ENCODE peak calls at places on chromosomes 11 and 22, in seven cellular contexts. N is tibial nerve, H is body of pancreas, C is substantia nigra, S is adrenal gland, V is heart left ventricle, Q is OCI-LY7. T is an unnamed sample.

GRCh38 chr11:58316142-58316541 is 42.7 kb downstream of the OR5B17 start:
- DNase-seq in N (no peak), H (no peak), S (no peak), C (no peak), Q (no peak), V (no peak), T (no peak)

GRCh38 chr11:56968524-56968923 is 20.2 kb upstream of the OR5AK2 start:
- DNase-seq in C (no peak), H (no peak), S (no peak), V (no peak), Q (no peak), N (no peak), T (no peak)

GRCh38 chr11:12674571-12674935 is 332 bp downstream of the TEAD1 start:
- DNase-seq in V (peak), H (no peak), Q (peak), S (no peak), C (no peak), N (no peak), T (no peak)

GRCh38 chr22:26516503-26516902 is 4.2 kb upstream of the TFIP11 start:
- DNase-seq in S (no peak), C (no peak), Q (no peak), V (no peak), N (no peak), H (peak), T (no peak)

GRCh38 chr22:26429458-26430238 is 588 bp downstream of the ASPHD2 start:
- DNase-seq in S (no peak), H (no peak), C (no peak), Q (peak), V (no peak), N (no peak), T (no peak)

GRCh38 chr11:81707881-81708280 is 1025.8 kb downstream of the FAM181B start:
- DNase-seq in V (no peak), Q (no peak), H (no peak), S (no peak), C (no peak), N (no peak), T (peak)

GRCh38 chr22:42820075-42820763 is 36.9 kb downstream of the ARFGAP3 start:
- DNase-seq in H (no peak), V (no peak), N (no peak), C (no peak), S (peak), Q (peak), T (no peak)

GRCh38 chr11:11252403-11252802 is 100.6 kb downstream of the CSNK2A3 start:
- DNase-seq in C (no peak), N (no peak), S (no peak), V (no peak), H (no peak), Q (peak), T (no peak)

GRCh38 chr22:17954860-17955587 is 69.3 kb downstream of the MICAL3 start:
- DNase-seq in N (no peak), S (peak), V (no peak), Q (no peak), H (no peak), C (no peak), T (no peak)

GRCh38 chr11:108853864-108854263 is 189.0 kb downstream of the DDX10 start:
- DNase-seq in Q (peak), H (no peak), C (no peak), V (no peak), N (no peak), S (peak), T (no peak)

GRCh38 chr11:111444040-111444439 is 65.0 kb upstream of the POU2AF1 start:
- DNase-seq in S (no peak), H (no peak), N (no peak), Q (no peak), C (no peak), V (no peak), T (no peak)

GRCh38 chr11:61554172-61554988 is 26.5 kb downstream of the SYT7 start:
- DNase-seq in Q (no peak), V (no peak), C (no peak), S (no peak), N (no peak), H (no peak), T (no peak)

GRCh38 chr11:32451808-32452207 is 16.5 kb upstream of the WT1 start:
- DNase-seq in C (no peak), H (no peak), S (no peak), V (no peak), N (no peak), Q (no peak), T (no peak)

GRCh38 chr11:94968334-94968958 is 4.9 kb downstream of the CWC15 start:
- DNase-seq in C (no peak), N (no peak), H (no peak), Q (peak), V (no peak), S (no peak), T (no peak)

GRCh38 chr11:70727021-70727420 is 328.7 kb downstream of the CTTN start:
- DNase-seq in V (no peak), S (no peak), Q (no peak), N (no peak), C (no peak), H (no peak), T (no peak)

GRCh38 chr11:3119141-3119821 is 45.8 kb downstream of the OSBPL5 start:
- DNase-seq in H (no peak), V (no peak), Q (no peak), C (no peak), S (no peak), N (no peak), T (no peak)

GRCh38 chr11:84249344-84250135 is 963.4 kb upstream of the CCDC90B start:
- DNase-seq in S (no peak), Q (no peak), C (no peak), N (no peak), V (no peak), H (no peak), T (no peak)

GRCh38 chr11:112555491-112556364 is 295.1 kb upstream of the PLET1 start:
- DNase-seq in H (peak), V (peak), C (peak), S (peak), Q (peak), N (peak), T (peak)

DNA sequence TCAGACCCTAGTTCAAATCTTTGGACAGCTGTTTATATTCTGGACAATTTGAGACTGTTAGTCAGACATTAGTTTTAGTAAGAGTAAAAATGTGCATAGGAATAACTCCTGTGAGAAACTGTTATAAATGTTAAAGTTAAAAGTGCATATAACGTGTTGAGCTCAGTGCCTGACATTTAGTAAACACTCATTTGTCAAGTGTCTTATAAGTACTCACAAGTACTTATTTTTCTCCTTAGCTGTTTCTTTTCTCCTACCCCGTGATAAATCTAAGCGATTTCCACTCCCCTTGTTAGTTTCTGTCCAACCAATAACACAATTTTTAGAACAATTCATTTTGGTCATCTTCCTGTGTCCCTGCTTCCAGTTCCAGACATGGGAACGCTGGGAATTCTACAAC is 59.3 kb downstream of the LRRC4C start:
- DNase-seq in C (no peak), H (no peak), Q (no peak), S (no peak), N (no peak), V (no peak), T (no peak)
- H3K27ac ChIP-seq in C (no peak), H (no peak), Q (no peak), S (no peak), N (no peak), V (no peak), T (no peak)

DNA sequence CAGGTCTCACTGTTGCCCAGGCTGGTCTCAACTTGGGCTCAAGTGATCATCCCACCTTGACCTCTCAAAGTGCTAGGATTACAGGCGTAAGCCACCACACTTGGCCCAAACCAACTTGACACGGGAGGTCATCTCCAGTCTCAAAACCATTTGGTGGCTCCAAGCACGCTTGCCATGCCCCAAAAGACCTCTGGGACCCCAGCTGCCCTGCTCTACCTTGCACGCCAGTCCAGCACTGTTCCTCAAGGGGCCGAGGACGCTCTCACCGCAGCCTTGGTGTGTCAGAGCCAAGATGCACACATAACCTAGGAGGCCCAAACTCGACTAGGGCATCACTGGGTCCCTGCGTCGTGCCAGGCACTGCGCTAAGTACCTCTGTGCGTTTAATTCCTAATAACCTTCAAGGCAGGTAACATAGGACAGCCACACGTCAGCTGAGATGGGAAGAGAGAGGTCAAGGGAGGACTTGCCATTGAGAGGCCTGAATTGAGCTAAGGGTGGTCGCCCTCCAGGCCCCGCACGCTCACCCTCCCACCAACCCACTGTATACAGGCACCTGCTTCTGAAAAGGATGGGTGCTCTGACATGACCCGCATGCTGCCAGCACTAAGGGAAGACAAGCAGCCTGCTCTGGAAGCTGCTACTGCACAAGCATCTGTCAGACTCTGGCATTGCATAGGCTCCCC is 4.6 kb upstream of the GAS2L1 start:
- DNase-seq in C (no peak), S (no peak), Q (no peak), H (no peak), N (no peak), V (no peak), T (no peak)
- H3K27ac ChIP-seq in C (peak), S (peak), Q (no peak), H (peak), N (peak), V (no peak), T (no peak)

GRCh38 chr22:24975125-24975640 is 22.7 kb downstream of the KIAA1671 start:
- DNase-seq in S (no peak), H (no peak), C (no peak), N (no peak), Q (no peak), V (no peak), T (no peak)

GRCh38 chr22:24973867-24974266 is 21.4 kb downstream of the KIAA1671 start:
- DNase-seq in C (no peak), S (no peak), H (no peak), Q (no peak), V (no peak), N (no peak), T (no peak)

GRCh38 chr22:24976442-24977218 is 24.1 kb downstream of the KIAA1671 start:
- DNase-seq in S (no peak), Q (no peak), H (no peak), N (no peak), V (no peak), C (no peak), T (no peak)

GRCh38 chr22:24977370-24978230 is 25.1 kb downstream of the KIAA1671 start:
- DNase-seq in H (peak), C (no peak), S (peak), Q (no peak), N (peak), V (peak), T (no peak)

DNA sequence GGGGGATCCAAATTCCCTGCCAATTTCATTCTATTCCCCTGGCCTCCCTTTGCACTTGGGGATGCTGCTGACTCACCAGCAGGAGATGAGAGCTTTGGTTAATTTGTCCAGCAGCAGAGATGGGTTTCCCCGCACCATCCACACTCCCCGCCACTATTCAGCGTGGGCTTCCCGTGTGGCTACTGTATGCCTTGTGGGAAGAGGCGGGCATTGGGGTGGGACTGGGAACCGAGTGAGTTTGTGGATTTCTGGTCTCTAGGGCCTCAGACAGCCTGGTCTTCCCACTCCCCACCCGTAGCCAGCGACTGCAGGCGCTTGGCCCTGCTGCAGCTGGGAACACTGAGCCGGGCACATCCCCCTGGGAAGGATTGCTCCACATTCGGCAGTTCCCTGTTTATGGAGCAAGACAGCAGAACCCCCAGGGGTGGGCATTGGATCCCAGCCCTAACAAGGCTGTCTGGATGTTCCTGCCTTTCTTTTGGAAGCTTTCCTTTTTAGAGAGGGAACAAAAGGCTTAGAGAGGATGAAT is 23.4 kb downstream of the KIAA1671 start:
- DNase-seq in Q (no peak), H (no peak), V (no peak), S (no peak), N (peak), C (no peak), T (no peak)
- H3K27ac ChIP-seq in Q (no peak), H (peak), V (peak), S (peak), N (peak), C (peak), T (no peak)

DNA sequence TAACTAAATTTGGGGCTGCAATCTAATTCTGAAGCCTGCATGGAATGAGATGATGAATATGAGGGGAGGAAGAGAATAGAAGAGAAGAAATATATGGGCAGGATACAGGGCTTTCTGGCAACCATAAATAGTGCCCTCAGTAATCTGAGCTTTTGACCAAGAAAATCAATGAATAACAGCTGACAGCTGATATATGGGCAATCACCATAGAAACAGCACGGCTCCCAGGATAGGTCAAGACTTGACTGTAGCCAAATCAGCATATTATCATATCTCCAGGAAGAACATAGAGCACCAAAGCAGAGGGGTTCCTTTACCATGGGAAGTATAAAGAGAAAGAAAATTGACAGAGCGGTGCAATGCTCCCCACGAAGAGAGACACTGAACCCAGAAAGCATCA is 643.8 kb upstream of the TENM4 start:
- DNase-seq in V (no peak), N (no peak), C (no peak), S (no peak), Q (no peak), H (no peak), T (no peak)
- H3K27ac ChIP-seq in V (no peak), N (no peak), C (no peak), S (no peak), Q (no peak), H (no peak), T (no peak)

GRCh38 chr11:67252831-67253239 is 13.4 kb upstream of the GRK2 start:
- DNase-seq in V (peak), N (no peak), H (no peak), S (no peak), Q (peak), C (no peak), T (no peak)
- H3K27ac ChIP-seq in V (no peak), N (no peak), H (no peak), S (no peak), Q (no peak), C (peak), T (no peak)

DNA sequence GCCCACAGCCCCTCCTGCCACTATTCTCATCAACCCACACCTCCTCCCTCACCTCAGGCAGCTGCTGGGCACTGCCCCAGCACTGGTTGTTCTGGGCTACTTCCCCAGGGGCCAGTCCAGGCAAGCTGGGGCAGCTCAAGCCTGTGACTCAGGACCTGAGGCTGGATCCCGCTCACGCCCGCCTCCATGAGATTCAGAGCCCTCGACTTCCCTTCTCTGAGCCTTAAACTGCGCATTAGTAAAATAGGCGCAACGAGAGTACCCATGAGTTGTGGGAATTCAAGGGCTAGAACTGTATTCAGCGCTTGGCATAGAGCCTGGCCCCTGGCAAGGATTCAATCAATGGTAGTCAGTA is 833 bp upstream of the CD82 start:
- DNase-seq in V (peak), H (peak), C (peak), S (no peak), N (peak), Q (no peak), T (no peak)
- H3K27ac ChIP-seq in V (peak), H (peak), C (peak), S (peak), N (peak), Q (no peak), T (no peak)

GRCh38 chr11:47981667-47982404 is 1.5 kb downstream of the PTPRJ start:
- DNase-seq in S (peak), Q (peak), V (no peak), C (no peak), H (no peak), N (no peak), T (no peak)
- H3K27ac ChIP-seq in S (no peak), Q (no peak), V (no peak), C (peak), H (peak), N (peak), T (no peak)